ENCODE peak calls at places on chromosomes 12 and 14, in nine cellular contexts. One of them, this sample, is unnamed.

GRCh38 chr12:2805146-2805525 is 7.3 kb upstream of the ITFG2 start:
- DNase-seq in heart left ventricle: no peak
- DNase-seq in cardiac muscle cell: no peak
- DNase-seq in glutamatergic neuron: no peak
- DNase-seq in NCI-H1105: no peak
- DNase-seq in endodermal cell: no peak
- DNase-seq in Right ventricle myocardium superior: no peak
- DNase-seq in transverse colon: no peak
- DNase-seq in choroid plexus epithelial cell: no peak
- DNase-seq in this sample: no peak

GRCh38 chr12:79769860-79770485 is 79.2 kb upstream of the PAWR start:
- DNase-seq in heart left ventricle: no peak
- DNase-seq in cardiac muscle cell: no peak
- DNase-seq in glutamatergic neuron: no peak
- DNase-seq in NCI-H1105: no peak
- DNase-seq in endodermal cell: no peak
- DNase-seq in Right ventricle myocardium superior: no peak
- DNase-seq in transverse colon: no peak
- DNase-seq in choroid plexus epithelial cell: no peak
- DNase-seq in this sample: no peak

GRCh38 chr14:100618763-100619320 is 31.6 kb upstream of the BEGAIN start:
- DNase-seq in heart left ventricle: no peak
- DNase-seq in cardiac muscle cell: no peak
- DNase-seq in glutamatergic neuron: no peak
- DNase-seq in NCI-H1105: no peak
- DNase-seq in endodermal cell: no peak
- DNase-seq in Right ventricle myocardium superior: no peak
- DNase-seq in transverse colon: peak
- DNase-seq in choroid plexus epithelial cell: no peak
- DNase-seq in this sample: no peak

GRCh38 chr14:55019968-55020554 is 6.8 kb downstream of the WDHD1 start:
- DNase-seq in heart left ventricle: no peak
- DNase-seq in cardiac muscle cell: no peak
- DNase-seq in glutamatergic neuron: no peak
- DNase-seq in NCI-H1105: no peak
- DNase-seq in endodermal cell: no peak
- DNase-seq in Right ventricle myocardium superior: no peak
- DNase-seq in transverse colon: no peak
- DNase-seq in choroid plexus epithelial cell: peak
- DNase-seq in this sample: no peak

GRCh38 chr12:1840981-1841425 is 20.6 kb downstream of the LRTM2 start:
- DNase-seq in heart left ventricle: no peak
- DNase-seq in cardiac muscle cell: no peak
- DNase-seq in glutamatergic neuron: peak
- DNase-seq in NCI-H1105: no peak
- DNase-seq in endodermal cell: peak
- DNase-seq in Right ventricle myocardium superior: no peak
- DNase-seq in transverse colon: no peak
- DNase-seq in choroid plexus epithelial cell: no peak
- DNase-seq in this sample: no peak

GRCh38 chr12:132083731-132084641 is 60.1 kb downstream of the DDX51 start:
- DNase-seq in heart left ventricle: peak
- DNase-seq in cardiac muscle cell: peak
- DNase-seq in glutamatergic neuron: peak
- DNase-seq in NCI-H1105: peak
- DNase-seq in endodermal cell: peak
- DNase-seq in Right ventricle myocardium superior: peak
- DNase-seq in transverse colon: peak
- DNase-seq in choroid plexus epithelial cell: peak
- DNase-seq in this sample: peak

GRCh38 chr12:112868459-112869041 is 38.2 kb upstream of the OAS1 start:
- DNase-seq in heart left ventricle: no peak
- DNase-seq in cardiac muscle cell: peak
- DNase-seq in glutamatergic neuron: no peak
- DNase-seq in NCI-H1105: no peak
- DNase-seq in endodermal cell: peak
- DNase-seq in Right ventricle myocardium superior: no peak
- DNase-seq in transverse colon: no peak
- DNase-seq in choroid plexus epithelial cell: no peak
- DNase-seq in this sample: no peak

GRCh38 chr12:116332705-116333380 is 55.4 kb upstream of the MED13L start:
- DNase-seq in heart left ventricle: no peak
- DNase-seq in cardiac muscle cell: no peak
- DNase-seq in glutamatergic neuron: no peak
- DNase-seq in NCI-H1105: peak
- DNase-seq in endodermal cell: no peak
- DNase-seq in Right ventricle myocardium superior: no peak
- DNase-seq in transverse colon: no peak
- DNase-seq in choroid plexus epithelial cell: no peak
- DNase-seq in this sample: no peak

GRCh38 chr14:95261616-95262510 is 57.8 kb downstream of the CLMN start:
- DNase-seq in heart left ventricle: peak
- DNase-seq in cardiac muscle cell: peak
- DNase-seq in glutamatergic neuron: no peak
- DNase-seq in NCI-H1105: no peak
- DNase-seq in endodermal cell: no peak
- DNase-seq in Right ventricle myocardium superior: peak
- DNase-seq in transverse colon: no peak
- DNase-seq in choroid plexus epithelial cell: no peak
- DNase-seq in this sample: no peak

GRCh38 chr12:116053479-116054195 is 223.9 kb downstream of the MED13L start:
- DNase-seq in heart left ventricle: peak
- DNase-seq in cardiac muscle cell: no peak
- DNase-seq in glutamatergic neuron: no peak
- DNase-seq in NCI-H1105: no peak
- DNase-seq in endodermal cell: no peak
- DNase-seq in Right ventricle myocardium superior: peak
- DNase-seq in transverse colon: peak
- DNase-seq in choroid plexus epithelial cell: peak
- DNase-seq in this sample: no peak

GRCh38 chr14:32307881-32308582 is 21.1 kb upstream of the AKAP6 start:
- DNase-seq in heart left ventricle: no peak
- DNase-seq in cardiac muscle cell: no peak
- DNase-seq in glutamatergic neuron: no peak
- DNase-seq in NCI-H1105: no peak
- DNase-seq in endodermal cell: no peak
- DNase-seq in Right ventricle myocardium superior: no peak
- DNase-seq in transverse colon: peak
- DNase-seq in choroid plexus epithelial cell: no peak
- DNase-seq in this sample: no peak

GRCh38 chr14:66069830-66070541 is 416.2 kb upstream of the CCDC196 start:
- DNase-seq in heart left ventricle: no peak
- DNase-seq in cardiac muscle cell: no peak
- DNase-seq in glutamatergic neuron: no peak
- DNase-seq in NCI-H1105: no peak
- DNase-seq in endodermal cell: no peak
- DNase-seq in Right ventricle myocardium superior: no peak
- DNase-seq in transverse colon: no peak
- DNase-seq in choroid plexus epithelial cell: no peak
- DNase-seq in this sample: no peak

GRCh38 chr14:61643546-61643945 is 51.8 kb upstream of the HIF1A start:
- DNase-seq in heart left ventricle: no peak
- DNase-seq in cardiac muscle cell: no peak
- DNase-seq in glutamatergic neuron: no peak
- DNase-seq in NCI-H1105: no peak
- DNase-seq in endodermal cell: no peak
- DNase-seq in Right ventricle myocardium superior: no peak
- DNase-seq in transverse colon: no peak
- DNase-seq in choroid plexus epithelial cell: peak
- DNase-seq in this sample: no peak

GRCh38 chr12:2553388-2554126 is 241.2 kb upstream of the FKBP4 start:
- DNase-seq in heart left ventricle: peak
- DNase-seq in cardiac muscle cell: no peak
- DNase-seq in glutamatergic neuron: no peak
- DNase-seq in NCI-H1105: no peak
- DNase-seq in endodermal cell: no peak
- DNase-seq in Right ventricle myocardium superior: no peak
- DNase-seq in transverse colon: no peak
- DNase-seq in choroid plexus epithelial cell: no peak
- DNase-seq in this sample: no peak

GRCh38 chr14:102605026-102605425 is 12.6 kb downstream of the RCOR1 start:
- DNase-seq in heart left ventricle: no peak
- DNase-seq in cardiac muscle cell: no peak
- DNase-seq in glutamatergic neuron: no peak
- DNase-seq in NCI-H1105: no peak
- DNase-seq in endodermal cell: no peak
- DNase-seq in Right ventricle myocardium superior: no peak
- DNase-seq in transverse colon: no peak
- DNase-seq in choroid plexus epithelial cell: peak
- DNase-seq in this sample: no peak

This sample was measured in SK-N-MC.